ENCODE peak calls at places on chromosome 18, in nine cellular contexts. V, H, F, G, E, W, L, X and C are unnamed samples.

GRCh38 chr18:69935319-69936190 is 12.1 kb downstream of the CD226 start:
- DNase-seq in X (no peak), L (no peak), G (peak), F (no peak), E (peak), H (peak), W (no peak), V (no peak), C (peak)

GRCh38 chr18:45838302-45839070 is 13.0 kb downstream of the SIGLEC15 start:
- DNase-seq in L (no peak), X (no peak), F (no peak), W (no peak), E (no peak), H (no peak), V (no peak), G (no peak), C (no peak)

GRCh38 chr18:10003281-10003680 is 89.5 kb downstream of the VAPA start:
- DNase-seq in G (no peak), W (no peak), V (no peak), F (no peak), H (no peak), E (no peak), X (no peak), L (no peak), C (no peak)

GRCh38 chr18:63878343-63878742 is 9.2 kb upstream of the SERPINB2 start:
- DNase-seq in G (no peak), V (no peak), L (no peak), H (peak), E (no peak), X (no peak), W (peak), F (no peak), C (no peak)

GRCh38 chr18:28175047-28175929 is 1.6 kb downstream of the CDH2 start:
- DNase-seq in V (no peak), E (peak), W (peak), X (no peak), L (no peak), H (peak), F (no peak), G (peak), C (no peak)

GRCh38 chr18:8630546-8630945 is 21.3 kb downstream of the RAB12 start:
- DNase-seq in H (no peak), L (no peak), V (no peak), G (no peak), F (no peak), W (no peak), E (no peak), X (no peak), C (no peak)

GRCh38 chr18:49693276-49694005 is 119.9 kb downstream of the ACAA2 start:
- DNase-seq in W (no peak), V (no peak), L (no peak), X (no peak), F (no peak), E (no peak), G (no peak), H (no peak), C (no peak)

GRCh38 chr18:77552945-77553344 is 303.3 kb downstream of the GALR1 start:
- DNase-seq in L (no peak), G (no peak), F (no peak), E (no peak), W (no peak), X (no peak), H (no peak), V (no peak), C (no peak)

GRCh38 chr18:78822886-78823285 is 156.7 kb upstream of the SALL3 start:
- DNase-seq in V (no peak), E (no peak), F (no peak), G (peak), L (no peak), H (no peak), W (no peak), X (no peak), C (no peak)

GRCh38 chr18:57664600-57665165 is 43.0 kb upstream of the NARS1 start:
- DNase-seq in H (no peak), V (no peak), E (no peak), L (no peak), W (no peak), X (no peak), G (no peak), F (no peak), C (no peak)

GRCh38 chr18:69947361-69948106 is at the start of gene CD226:
- DNase-seq in X (no peak), F (no peak), E (no peak), L (no peak), W (no peak), H (no peak), G (no peak), V (no peak), C (peak)

GRCh38 chr18:58604301-58604700 is 24.6 kb downstream of the ALPK2 start:
- DNase-seq in G (no peak), V (no peak), F (no peak), L (no peak), X (no peak), W (no peak), E (no peak), H (no peak), C (no peak)

GRCh38 chr18:79904357-79905147 is 46.9 kb downstream of the SLC66A2 start:
- DNase-seq in F (no peak), H (no peak), W (no peak), G (no peak), L (no peak), V (no peak), E (no peak), X (no peak), C (no peak)

GRCh38 chr18:77765468-77765867 is 515.8 kb downstream of the GALR1 start:
- DNase-seq in X (no peak), F (no peak), G (peak), W (no peak), V (no peak), E (peak), H (peak), L (peak), C (peak)

GRCh38 chr18:53457068-53457467 is 767.4 kb downstream of the MBD2 start:
- DNase-seq in L (no peak), W (no peak), H (peak), G (no peak), E (peak), F (no peak), X (no peak), V (no peak), C (no peak)

GRCh38 chr18:12060182-12060870 is 33.3 kb upstream of the ANKRD62 start:
- DNase-seq in F (no peak), W (no peak), G (no peak), X (no peak), H (no peak), V (no peak), E (no peak), L (no peak), C (no peak)

GRCh38 chr18:26526128-26526965 is 22.0 kb downstream of the KCTD1 start:
- DNase-seq in E (no peak), G (peak), F (no peak), V (no peak), X (no peak), W (no peak), L (no peak), H (no peak), C (no peak)

GRCh38 chr18:68215931-68216330 is 499.0 kb downstream of the TMX3 start:
- DNase-seq in L (no peak), G (no peak), F (no peak), W (peak), H (peak), E (peak), V (peak), X (no peak), C (no peak)

GRCh38 chr18:3529077-3529476 is 79.1 kb downstream of the TGIF1 start:
- DNase-seq in L (peak), V (no peak), F (no peak), G (no peak), X (no peak), W (no peak), H (no peak), E (no peak), C (no peak)

GRCh38 chr18:25425030-25425429 is 73.1 kb upstream of the ZNF521 start:
- DNase-seq in E (no peak), F (no peak), L (no peak), V (no peak), W (no peak), X (no peak), G (no peak), H (no peak), C (no peak)

GRCh38 chr18:26004827-26005226 is 85.6 kb downstream of the SS18 start:
- DNase-seq in X (no peak), G (no peak), E (no peak), L (no peak), F (no peak), W (no peak), H (no peak), V (no peak), C (no peak)

GRCh38 chr18:39840406-39840805 is 2114.6 kb upstream of the PIK3C3 start:
- DNase-seq in V (no peak), F (no peak), W (peak), G (no peak), X (no peak), L (no peak), E (peak), H (peak), C (no peak)

GRCh38 chr18:26813043-26813442 is 52.5 kb downstream of the AQP4 start:
- DNase-seq in L (peak), E (no peak), X (no peak), W (peak), V (no peak), H (peak), F (peak), G (peak), C (peak)

GRCh38 chr18:62725896-62726295 is 10.6 kb downstream of the PHLPP1 start:
- DNase-seq in L (no peak), W (no peak), V (no peak), X (no peak), E (no peak), G (no peak), F (no peak), H (no peak), C (no peak)

GRCh38 chr18:79588636-79589481 is 90.7 kb upstream of the CTDP1 start:
- DNase-seq in G (peak), V (peak), H (peak), L (no peak), W (peak), E (peak), X (peak), F (no peak), C (no peak)

GRCh38 chr18:29164020-29164706 is 987.2 kb upstream of the CDH2 start:
- DNase-seq in G (no peak), E (peak), F (no peak), W (peak), V (peak), L (no peak), H (peak), X (no peak), C (no peak)

GRCh38 chr18:13245481-13246000 is 27.0 kb downstream of the LDLRAD4 start:
- DNase-seq in V (no peak), H (no peak), G (peak), F (no peak), W (no peak), X (no peak), L (no peak), E (no peak), C (no peak)

GRCh38 chr18:62999392-62999791 is 284.1 kb downstream of the PHLPP1 start:
- DNase-seq in X (no peak), W (peak), H (peak), F (no peak), L (no peak), V (peak), E (peak), G (no peak), C (no peak)

GRCh38 chr18:79424008-79424565 is 28.4 kb downstream of the NFATC1 start:
- DNase-seq in F (no peak), G (no peak), H (peak), L (peak), E (no peak), V (no peak), X (no peak), W (no peak), C (no peak)

GRCh38 chr18:78080761-78081160 is 831.1 kb downstream of the GALR1 start:
- DNase-seq in H (no peak), L (no peak), X (no peak), V (no peak), W (no peak), F (no peak), G (no peak), E (no peak), C (no peak)

GRCh38 chr18:76558881-76559667 is 64.0 kb upstream of the ZNF516 start:
- DNase-seq in H (peak), E (no peak), L (no peak), V (no peak), W (no peak), X (no peak), F (no peak), G (peak), C (no peak)

GRCh38 chr18:2923464-2923863 is 76.7 kb downstream of the EMILIN2 start:
- DNase-seq in W (peak), G (no peak), X (no peak), H (no peak), F (no peak), L (no peak), E (no peak), V (no peak), C (no peak)

GRCh38 chr18:10898417-10898974 is 250.9 kb downstream of the PIEZO2 start:
- DNase-seq in X (no peak), V (no peak), G (no peak), W (no peak), E (no peak), L (no peak), H (no peak), F (no peak), C (no peak)

GRCh38 chr18:30754846-30755245 is 287.7 kb downstream of the DSC3 start:
- DNase-seq in H (no peak), V (no peak), E (no peak), L (no peak), G (no peak), X (no peak), W (no peak), F (no peak), C (no peak)

GRCh38 chr18:46002934-46003333 is 35.8 kb upstream of the EPG5 start:
- DNase-seq in L (no peak), H (no peak), X (no peak), F (no peak), G (no peak), V (no peak), E (no peak), W (no peak), C (no peak)

GRCh38 chr18:13577091-13577697 is 149.2 kb downstream of the FAM210A start:
- DNase-seq in H (peak), V (peak), W (peak), X (no peak), E (peak), L (no peak), G (peak), F (no peak), C (peak)

GRCh38 chr18:7164610-7165009 is 47.0 kb upstream of the LAMA1 start:
- DNase-seq in G (peak), L (peak), F (peak), V (no peak), X (no peak), E (no peak), H (peak), W (peak), C (peak)
- TF ChIP-seq CTCF in G (peak), L (peak), F (peak), V (peak), X (no peak), E (peak), H (peak), W (peak), C (no peak)

DNA sequence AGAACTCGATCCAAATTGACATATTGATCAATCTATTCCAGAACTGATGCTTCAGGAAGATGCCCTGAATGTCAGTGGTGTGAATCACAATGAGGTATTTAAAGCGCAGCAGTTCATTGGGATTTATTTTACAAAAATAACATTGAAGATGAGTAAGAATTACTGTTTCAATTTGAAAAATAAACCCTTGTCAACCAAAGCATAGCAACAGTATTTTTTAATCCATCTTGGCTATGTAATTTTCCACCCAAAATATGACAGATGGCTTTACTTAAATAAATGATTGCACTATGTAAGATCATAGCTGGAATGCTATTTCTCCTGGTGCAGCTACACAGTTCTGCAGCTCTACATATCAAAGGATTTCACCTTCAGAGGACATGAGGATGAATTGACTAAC is 398.2 kb upstream of the CDH20 start:
- DNase-seq in E (peak), V (no peak), L (no peak), W (no peak), X (no peak), G (no peak), F (no peak), H (peak), C (no peak)
- TF ChIP-seq CTCF in E (no peak), V (no peak), L (no peak), W (no peak), X (no peak), G (no peak), F (no peak), H (no peak), C (no peak)

GRCh38 chr18:74331404-74331803 is 15.8 kb downstream of the C18orf63 start:
- DNase-seq in L (peak), V (no peak), W (peak), X (no peak), G (no peak), E (peak), F (peak), H (peak), C (no peak)
- TF ChIP-seq CTCF in L (peak), V (peak), W (peak), X (no peak), G (peak), E (peak), F (peak), H (peak), C (peak)

DNA sequence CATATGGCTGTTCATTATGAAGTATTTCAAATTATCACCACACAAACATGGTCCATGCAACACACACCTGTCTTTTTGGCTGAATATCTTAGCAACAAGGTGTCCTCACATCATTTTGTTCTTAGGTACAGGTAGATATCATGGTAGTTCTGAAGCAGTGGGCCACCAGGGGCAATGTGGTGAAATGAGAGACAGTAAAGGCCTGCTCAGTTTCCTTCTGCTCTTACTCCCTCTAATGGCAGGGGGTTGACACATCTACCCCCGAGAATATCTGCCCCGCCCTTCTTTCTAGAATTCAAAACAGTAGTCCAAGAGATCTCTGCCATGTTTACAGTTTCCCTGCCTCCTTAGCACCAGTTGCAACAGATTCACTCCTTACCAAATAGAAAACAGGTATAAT is 147.0 kb upstream of the KLHL14 start:
- DNase-seq in F (peak), W (peak), L (peak), X (no peak), G (peak), V (no peak), H (peak), E (peak), C (peak)
- TF ChIP-seq CTCF in F (peak), W (peak), L (peak), X (no peak), G (peak), V (peak), H (peak), E (peak), C (no peak)

GRCh38 chr18:35511833-35512232 is 14.1 kb upstream of the INO80C start:
- DNase-seq in E (no peak), F (no peak), L (no peak), V (no peak), X (no peak), W (no peak), H (no peak), G (peak), C (peak)
- TF ChIP-seq CTCF in E (no peak), F (peak), L (peak), V (no peak), X (no peak), W (no peak), H (no peak), G (peak), C (no peak)